ENCODE peak calls at places on chromosomes 6 and 20, in six cellular contexts. One of them, this sample, is unnamed.

GRCh38 chr6:169529931-169530761 is 171.7 kb downstream of the WDR27 start:
- DNase-seq in H1: no peak
- DNase-seq in mesendoderm: no peak
- DNase-seq in trophoblast cell: peak; percentile 1
- DNase-seq in neuronal stem cell: no peak
- DNase-seq in IMR-90: peak; percentile 80
- DNase-seq in this sample: no peak

GRCh38 chr6:31870385-31870921 is 7.8 kb upstream of the NEU1 start:
- DNase-seq in trophoblast cell: no peak
- DNase-seq in neuronal stem cell: no peak
- DNase-seq in H1: no peak
- DNase-seq in IMR-90: no peak
- DNase-seq in mesendoderm: no peak
- DNase-seq in this sample: no peak

GRCh38 chr20:37528442-37529213 is 952 bp upstream of the BLCAP start:
- DNase-seq in H1: no peak
- DNase-seq in IMR-90: no peak
- DNase-seq in neuronal stem cell: no peak
- DNase-seq in mesendoderm: no peak
- DNase-seq in trophoblast cell: no peak
- DNase-seq in this sample: no peak

GRCh38 chr6:138576303-138576702 is 77.0 kb upstream of the NHSL1 start:
- DNase-seq in IMR-90: no peak
- DNase-seq in H1: no peak
- DNase-seq in neuronal stem cell: no peak
- DNase-seq in trophoblast cell: no peak
- DNase-seq in mesendoderm: no peak
- DNase-seq in this sample: no peak

GRCh38 chr6:71889366-71889765 is 3.0 kb downstream of the RIMS1 start:
- DNase-seq in mesendoderm: no peak
- DNase-seq in trophoblast cell: no peak
- DNase-seq in neuronal stem cell: no peak
- DNase-seq in H1: no peak
- DNase-seq in IMR-90: no peak
- DNase-seq in this sample: no peak

GRCh38 chr6:149127212-149127611 is 190.3 kb upstream of the TAB2 start:
- DNase-seq in H1: no peak
- DNase-seq in IMR-90: peak; percentile 73
- DNase-seq in trophoblast cell: no peak
- DNase-seq in neuronal stem cell: no peak
- DNase-seq in mesendoderm: no peak
- DNase-seq in this sample: no peak

GRCh38 chr6:166050559-166050958 is 117.1 kb downstream of the TBXT start:
- DNase-seq in H1: no peak
- DNase-seq in trophoblast cell: no peak
- DNase-seq in IMR-90: no peak
- DNase-seq in mesendoderm: peak; percentile 87
- DNase-seq in neuronal stem cell: no peak
- DNase-seq in this sample: no peak

GRCh38 chr20:35306931-35307517 is 14.8 kb upstream of the FAM83C start:
- DNase-seq in mesendoderm: peak; percentile 85
- DNase-seq in trophoblast cell: peak; percentile 77
- DNase-seq in H1: no peak
- DNase-seq in neuronal stem cell: peak; percentile 36
- DNase-seq in IMR-90: peak; percentile 84
- DNase-seq in this sample: peak; percentile 84

GRCh38 chr20:58523916-58524315 is 8.7 kb upstream of the APCDD1L start:
- DNase-seq in neuronal stem cell: no peak
- DNase-seq in trophoblast cell: no peak
- DNase-seq in H1: no peak
- DNase-seq in mesendoderm: no peak
- DNase-seq in IMR-90: peak; percentile 49
- DNase-seq in this sample: peak; percentile 8

GRCh38 chr20:32168184-32168910 is 39.2 kb downstream of the PLAGL2 start:
- DNase-seq in H1: no peak
- DNase-seq in neuronal stem cell: no peak
- DNase-seq in mesendoderm: peak; percentile 81
- DNase-seq in trophoblast cell: no peak
- DNase-seq in IMR-90: peak; percentile 58
- DNase-seq in this sample: peak; percentile 47

GRCh38 chr20:31606928-31607639 is 2.0 kb downstream of the ID1 start:
- DNase-seq in mesendoderm: peak; percentile 92
- DNase-seq in neuronal stem cell: no peak
- DNase-seq in IMR-90: peak; percentile 67
- DNase-seq in H1: no peak
- DNase-seq in trophoblast cell: peak; percentile 81
- DNase-seq in this sample: peak; percentile 95

GRCh38 chr6:44059359-44060342 is 67.6 kb downstream of the MRPL14 start:
- DNase-seq in trophoblast cell: no peak
- DNase-seq in IMR-90: peak; percentile 59
- DNase-seq in H1: no peak
- DNase-seq in mesendoderm: no peak
- DNase-seq in neuronal stem cell: no peak
- DNase-seq in this sample: no peak

GRCh38 chr6:80077067-80077466 is 29.4 kb upstream of the BCKDHB start:
- DNase-seq in mesendoderm: peak; percentile 37
- DNase-seq in IMR-90: no peak
- DNase-seq in H1: no peak
- DNase-seq in trophoblast cell: no peak
- DNase-seq in neuronal stem cell: no peak
- DNase-seq in this sample: no peak

GRCh38 chr6:42410861-42411260 is 40.9 kb downstream of the TRERF1 start:
- DNase-seq in H1: no peak
- DNase-seq in trophoblast cell: no peak
- DNase-seq in neuronal stem cell: no peak
- DNase-seq in IMR-90: no peak
- DNase-seq in mesendoderm: no peak
- DNase-seq in this sample: no peak

GRCh38 chr20:61937963-61938838 is 127.5 kb downstream of the TAF4 start:
- DNase-seq in IMR-90: no peak
- DNase-seq in neuronal stem cell: no peak
- DNase-seq in H1: no peak
- DNase-seq in mesendoderm: no peak
- DNase-seq in trophoblast cell: no peak
- DNase-seq in this sample: no peak

GRCh38 chr20:45157977-45158376 is 16.7 kb upstream of the PI3 start:
- DNase-seq in H1: no peak
- DNase-seq in IMR-90: peak; percentile 43
- DNase-seq in trophoblast cell: no peak
- DNase-seq in neuronal stem cell: no peak
- DNase-seq in mesendoderm: no peak
- DNase-seq in this sample: peak; percentile 69

GRCh38 chr6:108961985-108962384 is 113.8 kb downstream of the ARMC2 start:
- DNase-seq in trophoblast cell: no peak
- DNase-seq in IMR-90: peak; percentile 90
- DNase-seq in neuronal stem cell: no peak
- DNase-seq in mesendoderm: no peak
- DNase-seq in H1: no peak
- DNase-seq in this sample: no peak

GRCh38 chr20:17841751-17842191 is 126.8 kb downstream of the SNX5 start:
- DNase-seq in IMR-90: peak; percentile 80
- DNase-seq in trophoblast cell: no peak
- DNase-seq in mesendoderm: no peak
- DNase-seq in neuronal stem cell: no peak
- DNase-seq in H1: no peak
- DNase-seq in this sample: peak; percentile 53

GRCh38 chr6:154868143-154868594 is 126.9 kb upstream of the TIAM2 start:
- DNase-seq in IMR-90: peak; percentile 76
- DNase-seq in trophoblast cell: peak; percentile 78
- DNase-seq in mesendoderm: peak; percentile 78
- DNase-seq in neuronal stem cell: peak; percentile 54
- DNase-seq in H1: no peak
- DNase-seq in this sample: peak; percentile 69

GRCh38 chr6:158080849-158081656 is 87.0 kb downstream of the SERAC1 start:
- DNase-seq in mesendoderm: no peak
- DNase-seq in H1: no peak
- DNase-seq in trophoblast cell: no peak
- DNase-seq in neuronal stem cell: no peak
- DNase-seq in IMR-90: no peak
- DNase-seq in this sample: no peak

GRCh38 chr6:25296980-25297379 is 17.8 kb downstream of the CARMIL1 start:
- DNase-seq in IMR-90: peak; percentile 28
- DNase-seq in neuronal stem cell: no peak
- DNase-seq in H1: no peak
- DNase-seq in mesendoderm: no peak
- DNase-seq in trophoblast cell: peak; percentile 35
- DNase-seq in this sample: no peak

GRCh38 chr6:72966628-72967280 is 258.5 kb downstream of the KHDC1L start:
- DNase-seq in IMR-90: peak; percentile 27
- DNase-seq in neuronal stem cell: no peak
- DNase-seq in trophoblast cell: no peak
- DNase-seq in mesendoderm: no peak
- DNase-seq in H1: no peak
- DNase-seq in this sample: no peak

GRCh38 chr20:58229198-58229802 is 847 bp upstream of the ANKRD60 start:
- DNase-seq in mesendoderm: peak; percentile 73
- DNase-seq in neuronal stem cell: no peak
- DNase-seq in IMR-90: peak; percentile 57
- DNase-seq in trophoblast cell: no peak
- DNase-seq in H1: no peak
- DNase-seq in this sample: no peak

GRCh38 chr6:4666886-4667513 is 109.2 kb upstream of the CDYL start:
- DNase-seq in mesendoderm: no peak
- DNase-seq in H1: no peak
- DNase-seq in neuronal stem cell: no peak
- DNase-seq in trophoblast cell: no peak
- DNase-seq in IMR-90: no peak
- DNase-seq in this sample: no peak

GRCh38 chr6:54689620-54690019 is 157.0 kb upstream of the FAM83B start:
- DNase-seq in H1: no peak
- DNase-seq in neuronal stem cell: no peak
- DNase-seq in IMR-90: no peak
- DNase-seq in mesendoderm: peak; percentile 32
- DNase-seq in trophoblast cell: no peak
- DNase-seq in this sample: no peak

GRCh38 chr6:82331031-82331773 is 32.4 kb upstream of the TPBG start:
- DNase-seq in H1: no peak
- DNase-seq in IMR-90: peak; percentile 42
- DNase-seq in trophoblast cell: peak; percentile 96
- DNase-seq in neuronal stem cell: no peak
- DNase-seq in mesendoderm: peak; percentile 97
- DNase-seq in this sample: peak; percentile 79

GRCh38 chr20:35286077-35286898 is 1.7 kb upstream of the EIF6 start:
- DNase-seq in IMR-90: no peak
- DNase-seq in mesendoderm: no peak
- DNase-seq in neuronal stem cell: no peak
- DNase-seq in H1: no peak
- DNase-seq in trophoblast cell: no peak
- DNase-seq in this sample: no peak

DNA sequence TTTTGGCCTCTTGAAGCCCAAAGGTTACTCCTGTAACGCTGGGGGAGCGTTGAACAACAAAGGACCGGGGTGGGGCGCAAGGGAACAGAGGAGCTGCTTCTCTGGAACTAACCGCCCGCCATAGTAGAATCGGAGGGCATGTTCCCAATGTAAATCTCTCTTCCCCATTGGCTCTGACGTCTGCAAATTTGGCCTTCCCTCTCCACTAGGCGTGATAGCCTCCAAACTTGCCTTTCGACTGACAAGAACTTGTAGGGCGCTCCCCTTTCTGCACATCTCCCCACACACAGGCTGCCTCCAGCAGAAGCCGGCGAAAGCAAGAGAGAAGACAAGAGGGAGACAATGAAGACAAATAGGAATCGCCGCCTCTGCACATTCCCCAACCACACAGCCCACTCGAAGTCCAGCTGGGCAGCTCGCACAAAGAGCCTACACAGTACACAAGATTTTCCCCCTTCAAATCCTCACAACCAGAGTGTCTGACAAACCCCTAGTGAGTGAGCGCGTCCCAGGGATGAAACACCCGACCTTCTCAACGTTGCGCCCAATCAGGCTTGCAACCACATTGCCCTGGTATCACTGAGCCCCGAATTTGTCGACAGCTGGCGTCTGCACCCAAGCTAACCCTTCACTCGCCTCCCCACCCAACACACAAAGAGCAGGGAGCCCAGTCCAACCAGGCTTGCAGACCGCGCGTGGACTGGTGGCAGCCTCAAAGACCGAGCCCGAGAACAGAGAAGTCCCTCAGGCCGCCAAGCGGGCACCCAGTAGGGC is 1.5 kb upstream of the COL12A1 start:
- DNase-seq in H1: no peak
- DNase-seq in mesendoderm: peak; percentile 57
- DNase-seq in IMR-90: peak; percentile 42
- DNase-seq in trophoblast cell: no peak
- DNase-seq in neuronal stem cell: peak; percentile 44
- DNase-seq in this sample: peak; percentile 69
- H4K8ac ChIP-seq in H1: peak overlapping the region; percentile 74
- H4K8ac ChIP-seq in mesendoderm: no peak overlapping the region
- H4K8ac ChIP-seq in IMR-90: peak overlapping the region; percentile 70
- H4K8ac ChIP-seq in trophoblast cell: no peak overlapping the region
- H4K8ac ChIP-seq in neuronal stem cell: no peak overlapping the region
- H4K8ac ChIP-seq in this sample: peak overlapping the region; percentile 96

GRCh38 chr6:35359744-35360348 is 17.5 kb downstream of the PPARD start:
- DNase-seq in IMR-90: peak; percentile 79
- DNase-seq in neuronal stem cell: no peak
- DNase-seq in H1: no peak
- DNase-seq in trophoblast cell: peak; percentile 71
- DNase-seq in mesendoderm: no peak
- DNase-seq in this sample: peak; percentile 78
- H3K36me3 ChIP-seq in IMR-90: peaks cover 30% of the 10 kb centered on the region
- H3K36me3 ChIP-seq in neuronal stem cell: peaks cover 6% of the 10 kb centered on the region
- H3K36me3 ChIP-seq in H1: no peaks in the 10 kb centered on the region
- H3K36me3 ChIP-seq in trophoblast cell: peaks cover 19% of the 10 kb centered on the region
- H3K36me3 ChIP-seq in mesendoderm: peaks cover 1% of the 10 kb centered on the region
- H3K36me3 ChIP-seq in this sample: peaks cover 18% of the 10 kb centered on the region

GRCh38 chr20:50930139-50931047 is 844 bp downstream of the ADNP start:
- DNase-seq in IMR-90: no peak
- DNase-seq in H1: no peak
- DNase-seq in mesendoderm: no peak
- DNase-seq in trophoblast cell: peak; percentile 46
- DNase-seq in neuronal stem cell: peak; percentile 24
- DNase-seq in this sample: no peak
- H2AK5ac ChIP-seq in IMR-90: peak overlapping the region; percentile 99
- H2AK5ac ChIP-seq in H1: peak overlapping the region; percentile 32
- H2AK5ac ChIP-seq in mesendoderm: peak overlapping the region; percentile 100
- H2AK5ac ChIP-seq in trophoblast cell: peak overlapping the region; percentile 92
- H2AK5ac ChIP-seq in neuronal stem cell: peak overlapping the region; percentile 100
- H2AK5ac ChIP-seq in this sample: peak overlapping the region; percentile 45

GRCh38 chr20:10306440-10307358 is 88.1 kb downstream of the SNAP25 start:
- DNase-seq in H1: no peak
- DNase-seq in IMR-90: peak; percentile 91
- DNase-seq in neuronal stem cell: no peak
- DNase-seq in mesendoderm: peak; percentile 72
- DNase-seq in trophoblast cell: peak; percentile 69
- DNase-seq in this sample: peak; percentile 80

GRCh38 chr20:10307359-10307735 is 88.7 kb downstream of the SNAP25 start:
- DNase-seq in neuronal stem cell: no peak
- DNase-seq in trophoblast cell: no peak
- DNase-seq in H1: no peak
- DNase-seq in mesendoderm: no peak
- DNase-seq in IMR-90: no peak
- DNase-seq in this sample: peak; percentile 35

GRCh38 chr20:10303852-10304251 is 85.2 kb downstream of the SNAP25 start:
- DNase-seq in trophoblast cell: no peak
- DNase-seq in H1: no peak
- DNase-seq in mesendoderm: no peak
- DNase-seq in IMR-90: no peak
- DNase-seq in neuronal stem cell: no peak
- DNase-seq in this sample: no peak

GRCh38 chr20:10300582-10301108 is 82.0 kb downstream of the SNAP25 start:
- DNase-seq in IMR-90: no peak
- DNase-seq in mesendoderm: no peak
- DNase-seq in neuronal stem cell: no peak
- DNase-seq in H1: no peak
- DNase-seq in trophoblast cell: no peak
- DNase-seq in this sample: no peak

GRCh38 chr20:10304474-10305046 is 85.9 kb downstream of the SNAP25 start:
- DNase-seq in IMR-90: no peak
- DNase-seq in trophoblast cell: peak; percentile 13
- DNase-seq in mesendoderm: no peak
- DNase-seq in H1: no peak
- DNase-seq in neuronal stem cell: no peak
- DNase-seq in this sample: peak; percentile 52
- H4K8ac ChIP-seq in IMR-90: no peak overlapping the region
- H4K8ac ChIP-seq in trophoblast cell: no peak overlapping the region
- H4K8ac ChIP-seq in mesendoderm: no peak overlapping the region
- H4K8ac ChIP-seq in H1: no peak overlapping the region
- H4K8ac ChIP-seq in neuronal stem cell: no peak overlapping the region
- H4K8ac ChIP-seq in this sample: no peak overlapping the region